ENCODE peak calls at places on chromosomes 12 and 14, in four cellular contexts. One of them, this sample, is unnamed.

GRCh38 chr14:104161601-104162367 is 23.4 kb downstream of the KIF26A start:
- DNase-seq in neural crest cell: no peak
- DNase-seq in left ventricle myocardium inferior: no peak
- DNase-seq in T-helper 17 cell: no peak
- DNase-seq in this sample: no peak

GRCh38 chr14:95068521-95068920 is 88.8 kb downstream of the DICER1 start:
- DNase-seq in neural crest cell: no peak
- DNase-seq in left ventricle myocardium inferior: no peak
- DNase-seq in T-helper 17 cell: no peak
- DNase-seq in this sample: no peak

GRCh38 chr14:44531648-44532047 is 24.6 kb upstream of the FSCB start:
- DNase-seq in neural crest cell: no peak
- DNase-seq in left ventricle myocardium inferior: no peak
- DNase-seq in T-helper 17 cell: no peak
- DNase-seq in this sample: no peak

GRCh38 chr12:91181053-91181452 is 1.6 kb downstream of the DCN start:
- DNase-seq in neural crest cell: no peak
- DNase-seq in left ventricle myocardium inferior: no peak
- DNase-seq in T-helper 17 cell: no peak
- DNase-seq in this sample: no peak

GRCh38 chr12:107925125-107925524 is 150.6 kb downstream of the ASCL4 start:
- DNase-seq in neural crest cell: no peak
- DNase-seq in left ventricle myocardium inferior: no peak
- DNase-seq in T-helper 17 cell: no peak
- DNase-seq in this sample: no peak

GRCh38 chr12:122137229-122137628 is 36.8 kb downstream of the IL31 start:
- DNase-seq in neural crest cell: no peak
- DNase-seq in left ventricle myocardium inferior: no peak
- DNase-seq in T-helper 17 cell: no peak
- DNase-seq in this sample: no peak

GRCh38 chr12:30484658-30485057 is 211.0 kb downstream of the IPO8 start:
- DNase-seq in neural crest cell: no peak
- DNase-seq in left ventricle myocardium inferior: no peak
- DNase-seq in T-helper 17 cell: no peak
- DNase-seq in this sample: no peak

GRCh38 chr12:116066381-116067230 is 210.9 kb downstream of the MED13L start:
- DNase-seq in neural crest cell: peak; percentile 35
- DNase-seq in left ventricle myocardium inferior: peak; percentile 23
- DNase-seq in T-helper 17 cell: peak; percentile 13
- DNase-seq in this sample: peak; percentile 79

GRCh38 chr14:95066427-95066986 is 90.8 kb downstream of the DICER1 start:
- DNase-seq in neural crest cell: no peak
- DNase-seq in left ventricle myocardium inferior: no peak
- DNase-seq in T-helper 17 cell: no peak
- DNase-seq in this sample: no peak

GRCh38 chr12:28998662-28999120 is 150.4 kb upstream of the FAR2 start:
- DNase-seq in neural crest cell: no peak
- DNase-seq in left ventricle myocardium inferior: no peak
- DNase-seq in T-helper 17 cell: no peak
- DNase-seq in this sample: no peak

GRCh38 chr12:124939428-124940142 is 25.1 kb upstream of the UBC start:
- DNase-seq in neural crest cell: peak; percentile 90
- DNase-seq in left ventricle myocardium inferior: peak; percentile 85
- DNase-seq in T-helper 17 cell: peak; percentile 67
- DNase-seq in this sample: peak; percentile 88

GRCh38 chr12:85462888-85463287 is 182.9 kb downstream of the ALX1 start:
- DNase-seq in neural crest cell: no peak
- DNase-seq in left ventricle myocardium inferior: no peak
- DNase-seq in T-helper 17 cell: no peak
- DNase-seq in this sample: no peak

GRCh38 chr12:69898236-69898635 is 73.2 kb downstream of the MYRFL start:
- DNase-seq in neural crest cell: no peak
- DNase-seq in left ventricle myocardium inferior: no peak
- DNase-seq in T-helper 17 cell: no peak
- DNase-seq in this sample: no peak

GRCh38 chr14:92794547-92794941 is 439 bp downstream of the GOLGA5 start:
- DNase-seq in neural crest cell: no peak
- DNase-seq in left ventricle myocardium inferior: peak; percentile 31
- DNase-seq in T-helper 17 cell: no peak
- DNase-seq in this sample: no peak

GRCh38 chr12:41589878-41590277 is 401.8 kb downstream of the PDZRN4 start:
- DNase-seq in neural crest cell: no peak
- DNase-seq in left ventricle myocardium inferior: no peak
- DNase-seq in T-helper 17 cell: no peak
- DNase-seq in this sample: no peak

GRCh38 chr12:105721051-105721825 is 390.7 kb downstream of the C12orf75 start:
- DNase-seq in neural crest cell: no peak
- DNase-seq in left ventricle myocardium inferior: no peak
- DNase-seq in T-helper 17 cell: no peak
- DNase-seq in this sample: no peak

GRCh38 chr14:104756477-104757237 is 3.7 kb downstream of the SIVA1 start:
- DNase-seq in neural crest cell: no peak
- DNase-seq in left ventricle myocardium inferior: no peak
- DNase-seq in T-helper 17 cell: no peak
- DNase-seq in this sample: no peak

GRCh38 chr12:121806556-121807308 is 2.9 kb downstream of the SETD1B start:
- DNase-seq in neural crest cell: no peak
- DNase-seq in left ventricle myocardium inferior: no peak
- DNase-seq in T-helper 17 cell: no peak
- DNase-seq in this sample: no peak

GRCh38 chr14:99568567-99569560 is 35.1 kb downstream of the CCDC85C start:
- DNase-seq in neural crest cell: no peak
- DNase-seq in left ventricle myocardium inferior: peak; percentile 46
- DNase-seq in T-helper 17 cell: no peak
- DNase-seq in this sample: no peak

GRCh38 chr14:102903889-102904512 is 18.5 kb upstream of the AMN start:
- DNase-seq in neural crest cell: no peak
- DNase-seq in left ventricle myocardium inferior: no peak
- DNase-seq in T-helper 17 cell: no peak
- DNase-seq in this sample: peak; percentile 33

GRCh38 chr14:105351920-105352871 is 37.6 kb downstream of the PACS2 start:
- DNase-seq in neural crest cell: peak; percentile 87
- DNase-seq in left ventricle myocardium inferior: peak; percentile 79
- DNase-seq in T-helper 17 cell: peak; percentile 58
- DNase-seq in this sample: peak; percentile 92

GRCh38 chr12:33967760-33968159 is 54.5 kb upstream of the ALG10 start:
- DNase-seq in neural crest cell: no peak
- DNase-seq in left ventricle myocardium inferior: no peak
- DNase-seq in T-helper 17 cell: no peak
- DNase-seq in this sample: no peak

GRCh38 chr14:50795909-50796308 is 35.1 kb downstream of the NIN start:
- DNase-seq in neural crest cell: no peak
- DNase-seq in left ventricle myocardium inferior: no peak
- DNase-seq in T-helper 17 cell: no peak
- DNase-seq in this sample: no peak

GRCh38 chr14:81435578-81436295 is 35.6 kb upstream of the STON2 start:
- DNase-seq in neural crest cell: peak; percentile 27
- DNase-seq in left ventricle myocardium inferior: peak; percentile 54
- DNase-seq in T-helper 17 cell: no peak
- DNase-seq in this sample: peak; percentile 83

GRCh38 chr14:31038521-31039166 is 12.5 kb upstream of the STRN3 start:
- DNase-seq in neural crest cell: no peak
- DNase-seq in left ventricle myocardium inferior: no peak
- DNase-seq in T-helper 17 cell: no peak
- DNase-seq in this sample: no peak

GRCh38 chr12:117032593-117033381 is 66.4 kb downstream of the TESC start:
- DNase-seq in neural crest cell: no peak
- DNase-seq in left ventricle myocardium inferior: no peak
- DNase-seq in T-helper 17 cell: no peak
- DNase-seq in this sample: no peak

GRCh38 chr12:48712209-48712608 is 4.3 kb downstream of the CCNT1 start:
- DNase-seq in neural crest cell: no peak
- DNase-seq in left ventricle myocardium inferior: no peak
- DNase-seq in T-helper 17 cell: no peak
- DNase-seq in this sample: no peak

GRCh38 chr14:99009875-99010274 is 262.1 kb downstream of the BCL11B start:
- DNase-seq in neural crest cell: no peak
- DNase-seq in left ventricle myocardium inferior: no peak
- DNase-seq in T-helper 17 cell: no peak
- DNase-seq in this sample: no peak

GRCh38 chr12:60191676-60192359 is 596.0 kb downstream of the SLC16A7 start:
- DNase-seq in neural crest cell: no peak
- DNase-seq in left ventricle myocardium inferior: no peak
- DNase-seq in T-helper 17 cell: no peak
- DNase-seq in this sample: no peak